ENCODE peak calls at places on chromosome 10, in seven cellular contexts. P, G, X, S, T, O and V are unnamed samples. For H3K4me1, the result is how much of the 10 kb centered on the place peaks cover.

GRCh38 chr10:23095966-23096813 is 811 bp downstream of the MSRB2 start:
- DNase-seq in S (peak), T (peak), O (peak), X (peak), P (peak), G (peak), V (peak)

GRCh38 chr10:99285846-99286245 is 43.3 kb upstream of the CNNM1 start:
- DNase-seq in G (no peak), S (no peak), T (no peak), P (no peak), O (no peak), X (peak), V (no peak)

GRCh38 chr10:96756111-96756903 is 36.0 kb upstream of the PIK3AP1 start:
- DNase-seq in T (no peak), X (no peak), S (no peak), G (no peak), P (no peak), O (no peak), V (no peak)

GRCh38 chr10:129742742-129743550 is 221.1 kb downstream of the EBF3 start:
- DNase-seq in G (no peak), P (no peak), T (no peak), O (no peak), S (no peak), X (no peak), V (no peak)

GRCh38 chr10:44723654-44724053 is 187.5 kb upstream of the TMEM72 start:
- DNase-seq in S (no peak), T (peak), X (peak), P (no peak), O (no peak), G (no peak), V (peak)

GRCh38 chr10:75180592-75180991 is 30.0 kb upstream of the VDAC2 start:
- DNase-seq in G (no peak), O (no peak), S (no peak), X (peak), T (no peak), P (no peak), V (no peak)

GRCh38 chr10:131514454-131514853 is 202.9 kb upstream of the TCERG1L start:
- DNase-seq in X (no peak), S (no peak), O (peak), P (no peak), G (no peak), T (no peak), V (no peak)

GRCh38 chr10:35613597-35614226 is 8.6 kb downstream of the GJD4 start:
- DNase-seq in G (no peak), X (peak), O (no peak), S (peak), T (no peak), P (no peak), V (no peak)

GRCh38 chr10:29317423-29318021 is 28.7 kb downstream of the LYZL1 start:
- DNase-seq in P (no peak), S (no peak), O (no peak), X (no peak), T (no peak), G (no peak), V (no peak)

GRCh38 chr10:129962092-129962494 is 2.0 kb downstream of the EBF3 start:
- DNase-seq in O (peak), P (no peak), S (no peak), G (no peak), T (peak), X (no peak), V (peak)

GRCh38 chr10:101779544-101780186 is 3.6 kb downstream of the NPM3 start:
- DNase-seq in P (peak), X (peak), T (peak), G (peak), S (peak), O (peak), V (peak)

GRCh38 chr10:117543245-117543998 is 876 bp downstream of the EMX2 start:
- DNase-seq in T (peak), P (no peak), X (no peak), O (peak), G (no peak), S (peak), V (no peak)

GRCh38 chr10:106387063-106387462 is 777.4 kb downstream of the SORCS1 start:
- DNase-seq in S (no peak), T (no peak), P (no peak), X (peak), G (no peak), O (no peak), V (no peak)

GRCh38 chr10:55374917-55375316 is 573.9 kb upstream of the PCDH15 start:
- DNase-seq in O (no peak), T (no peak), P (no peak), S (no peak), X (no peak), G (no peak), V (no peak)

GRCh38 chr10:80471715-80472233 is 17.7 kb downstream of the TSPAN14 start:
- DNase-seq in S (no peak), O (no peak), T (peak), G (no peak), X (no peak), P (no peak), V (no peak)

GRCh38 chr10:128173383-128173782 is 47.2 kb upstream of the MKI67 start:
- DNase-seq in O (no peak), X (no peak), P (no peak), T (no peak), S (no peak), G (no peak), V (no peak)

GRCh38 chr10:88071814-88072380 is 208.5 kb downstream of the PTEN start:
- DNase-seq in O (no peak), T (no peak), S (no peak), G (no peak), X (no peak), P (peak), V (no peak)

GRCh38 chr10:114022292-114022691 is 21.4 kb upstream of the ADRB1 start:
- DNase-seq in T (no peak), O (no peak), S (no peak), G (no peak), P (no peak), X (no peak), V (peak)

GRCh38 chr10:113132651-113133088 is 182.6 kb downstream of the TCF7L2 start:
- DNase-seq in O (peak), T (no peak), P (no peak), G (no peak), S (peak), X (peak), V (no peak)

GRCh38 chr10:4270116-4270515 is 485.1 kb upstream of the KLF6 start:
- DNase-seq in X (peak), T (no peak), G (no peak), O (no peak), S (no peak), P (no peak), V (no peak)

GRCh38 chr10:123800821-123801220 is 90.8 kb downstream of the CPXM2 start:
- DNase-seq in O (no peak), P (no peak), T (no peak), S (no peak), X (no peak), G (no peak), V (no peak)

GRCh38 chr10:80493482-80494021 is 39.4 kb downstream of the TSPAN14 start:
- DNase-seq in T (peak), X (no peak), G (no peak), O (no peak), P (no peak), S (no peak), V (no peak)

GRCh38 chr10:10313099-10313875 is 704.4 kb upstream of the CELF2 start:
- DNase-seq in S (no peak), P (no peak), T (no peak), O (no peak), X (peak), G (no peak), V (no peak)

GRCh38 chr10:45646384-45647050 is 26.1 kb downstream of the ZFAND4 start:
- DNase-seq in O (no peak), G (no peak), S (no peak), T (no peak), X (no peak), P (no peak), V (no peak)

GRCh38 chr10:84429926-84430520 is 101.6 kb downstream of the CCSER2 start:
- DNase-seq in O (peak), G (peak), T (peak), X (peak), S (peak), P (peak), V (peak)

GRCh38 chr10:107626862-107627261 is 462.4 kb upstream of the SORCS1 start:
- DNase-seq in P (no peak), G (no peak), X (no peak), S (no peak), O (no peak), T (no peak), V (no peak)

GRCh38 chr10:69220510-69220909 is 378 bp downstream of the HKDC1 start:
- DNase-seq in S (no peak), X (no peak), O (no peak), P (no peak), G (no peak), T (no peak), V (no peak)

GRCh38 chr10:23405540-23405939 is 33.3 kb upstream of the OTUD1 start:
- DNase-seq in S (no peak), G (no peak), P (no peak), T (no peak), X (peak), O (no peak), V (no peak)

GRCh38 chr10:76111986-76112825 is 680.8 kb downstream of the LRMDA start:
- DNase-seq in S (peak), X (no peak), G (no peak), O (peak), P (no peak), T (no peak), V (no peak)

GRCh38 chr10:101031128-101031795 is at the start of the genes PDZD7 and SFXN3:
- DNase-seq in G (peak), T (peak), X (peak), O (peak), S (peak), P (peak), V (peak)

GRCh38 chr10:24849537-24850299 is 102.7 kb downstream of the PRTFDC1 start:
- DNase-seq in P (no peak), G (no peak), S (peak), T (no peak), O (no peak), X (no peak), V (no peak)

GRCh38 chr10:76388321-76388720 is 956.9 kb downstream of the LRMDA start:
- DNase-seq in X (peak), S (no peak), P (no peak), T (no peak), G (no peak), O (no peak), V (no peak)

DNA sequence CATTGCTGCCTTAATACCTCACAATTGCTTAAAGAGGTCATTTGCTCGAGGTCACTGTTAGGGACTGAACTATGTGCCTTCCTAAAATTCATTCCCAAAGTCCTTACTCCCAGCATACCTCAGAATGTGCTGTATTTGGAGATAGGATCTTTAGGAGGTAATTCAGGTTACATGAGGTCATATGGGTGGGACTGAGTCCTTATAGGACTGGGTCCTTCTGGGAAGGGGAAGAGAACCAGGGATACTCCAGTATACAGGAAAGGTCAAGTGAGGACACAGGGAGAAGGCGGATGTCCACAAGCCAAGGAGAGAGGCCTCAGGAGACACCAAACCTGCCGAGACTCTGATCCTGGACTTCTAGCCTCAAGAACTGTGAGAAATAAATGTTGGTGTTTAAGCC is 253.3 kb downstream of the PRPF18 start:
- DNase-seq in O (no peak), G (no peak), S (no peak), X (no peak), T (no peak), P (no peak), V (no peak)
- TF ChIP-seq CTCF in O (no peak), G (no peak), S (no peak), X (no peak), T (no peak), P (no peak), V (no peak)

GRCh38 chr10:70571636-70572439 is 30.7 kb downstream of the PRF1 start:
- DNase-seq in S (no peak), O (no peak), P (peak), T (peak), X (no peak), G (no peak), V (no peak)
- H3K4me1 ChIP-seq in S (under half), O (under half), P (under half), T (under half), X (under half), G (under half), V (under half)

GRCh38 chr10:79049931-79050895 is 18.6 kb upstream of the ZMIZ1 start:
- DNase-seq in S (no peak), G (peak), T (peak), X (peak), P (peak), O (peak), V (no peak)

GRCh38 chr10:79048639-79049550 is 19.9 kb upstream of the ZMIZ1 start:
- DNase-seq in S (no peak), O (peak), X (no peak), T (peak), P (peak), G (peak), V (peak)

GRCh38 chr10:79046991-79047874 is 21.5 kb upstream of the ZMIZ1 start:
- DNase-seq in S (no peak), G (peak), O (peak), P (peak), T (peak), X (no peak), V (no peak)

GRCh38 chr10:79046326-79046725 is 22.4 kb upstream of the ZMIZ1 start:
- DNase-seq in P (no peak), X (no peak), O (peak), S (no peak), G (peak), T (peak), V (no peak)

GRCh38 chr10:79047875-79048638 is 20.7 kb upstream of the ZMIZ1 start:
- DNase-seq in G (peak), T (peak), S (no peak), P (peak), O (peak), X (no peak), V (no peak)
- TF ChIP-seq CTCF in G (no peak), T (no peak), S (no peak), P (no peak), O (no peak), X (no peak), V (no peak)

DNA sequence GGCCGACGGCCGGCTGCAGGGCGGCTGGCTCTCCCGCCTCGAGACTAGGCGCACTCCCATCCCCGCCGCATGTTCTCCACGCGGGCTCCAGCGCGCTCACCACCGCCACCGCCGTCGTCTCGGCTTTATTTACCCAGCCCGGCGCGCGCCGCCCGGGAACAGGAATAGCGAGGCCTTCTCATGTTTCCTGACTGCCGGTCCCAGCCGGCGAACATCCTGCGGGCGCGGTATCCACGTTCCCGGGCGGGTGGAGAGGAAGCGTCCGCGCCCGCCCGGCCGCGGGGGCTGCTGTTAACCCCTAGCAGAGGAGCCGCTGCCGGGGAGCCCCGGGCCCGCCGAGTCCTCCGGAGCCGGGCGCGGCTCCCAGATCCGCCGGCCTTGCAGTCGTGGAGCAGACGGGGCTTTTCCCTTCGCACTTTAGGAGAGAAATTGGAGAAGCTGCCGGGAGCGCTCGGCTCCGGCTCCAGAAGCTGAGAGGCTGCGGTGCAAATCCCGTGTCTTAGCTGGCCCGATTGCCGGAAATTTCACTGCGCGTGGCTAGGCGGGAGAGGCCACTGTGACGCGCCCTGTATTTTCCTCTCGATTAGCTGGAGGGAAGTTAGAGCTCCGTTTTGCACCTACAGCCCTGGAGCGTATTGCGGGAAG is at the start of gene MKX:
- DNase-seq in P (peak), G (peak), X (peak), O (peak), T (peak), S (peak), V (peak)
- H3K4me1 ChIP-seq in P (half or more), G (under half), X (under half), O (under half), T (under half), S (under half), V (under half)

DNA sequence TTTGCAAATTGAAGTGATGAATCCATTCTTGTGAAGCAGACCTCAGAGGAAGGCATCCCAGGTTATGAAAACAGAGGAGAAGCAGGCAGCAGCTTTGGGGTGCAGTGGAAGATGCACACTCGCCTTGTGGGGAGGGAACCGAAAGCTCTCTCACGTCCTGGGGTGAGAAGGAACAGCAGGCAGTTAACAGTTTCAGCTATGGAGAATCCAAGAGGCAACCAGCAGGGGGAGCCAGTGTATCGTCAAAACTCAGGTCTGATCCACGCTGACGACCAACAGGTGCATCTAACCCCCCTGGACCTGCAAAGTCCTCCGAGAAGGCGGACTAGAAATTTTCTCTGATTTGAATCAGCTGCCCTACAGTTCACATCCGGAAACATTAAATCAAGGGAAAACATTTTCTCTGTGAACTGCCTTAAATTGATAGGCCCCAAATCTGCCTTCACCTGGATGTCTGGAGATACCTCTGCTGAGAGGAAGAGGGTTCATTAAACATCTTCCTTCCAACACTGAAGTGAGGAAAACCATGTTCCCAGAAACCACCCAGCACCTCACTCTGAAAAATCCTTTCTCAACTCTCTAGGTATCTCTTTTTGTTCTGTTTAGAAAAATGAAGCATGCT is 139.0 kb upstream of the PFKP start:
- DNase-seq in G (peak), O (peak), T (peak), P (peak), S (peak), X (peak), V (peak)
- TF ChIP-seq CTCF in G (no peak), O (peak), T (peak), P (peak), S (peak), X (peak), V (peak)

GRCh38 chr10:118730699-118731456 is 23.9 kb downstream of the CACUL1 start:
- DNase-seq in T (no peak), O (no peak), X (no peak), P (no peak), S (no peak), G (no peak), V (no peak)
- H3K4me1 ChIP-seq in T (under half), O (under half), X (under half), P (half or more), S (under half), G (under half), V (half or more)

DNA sequence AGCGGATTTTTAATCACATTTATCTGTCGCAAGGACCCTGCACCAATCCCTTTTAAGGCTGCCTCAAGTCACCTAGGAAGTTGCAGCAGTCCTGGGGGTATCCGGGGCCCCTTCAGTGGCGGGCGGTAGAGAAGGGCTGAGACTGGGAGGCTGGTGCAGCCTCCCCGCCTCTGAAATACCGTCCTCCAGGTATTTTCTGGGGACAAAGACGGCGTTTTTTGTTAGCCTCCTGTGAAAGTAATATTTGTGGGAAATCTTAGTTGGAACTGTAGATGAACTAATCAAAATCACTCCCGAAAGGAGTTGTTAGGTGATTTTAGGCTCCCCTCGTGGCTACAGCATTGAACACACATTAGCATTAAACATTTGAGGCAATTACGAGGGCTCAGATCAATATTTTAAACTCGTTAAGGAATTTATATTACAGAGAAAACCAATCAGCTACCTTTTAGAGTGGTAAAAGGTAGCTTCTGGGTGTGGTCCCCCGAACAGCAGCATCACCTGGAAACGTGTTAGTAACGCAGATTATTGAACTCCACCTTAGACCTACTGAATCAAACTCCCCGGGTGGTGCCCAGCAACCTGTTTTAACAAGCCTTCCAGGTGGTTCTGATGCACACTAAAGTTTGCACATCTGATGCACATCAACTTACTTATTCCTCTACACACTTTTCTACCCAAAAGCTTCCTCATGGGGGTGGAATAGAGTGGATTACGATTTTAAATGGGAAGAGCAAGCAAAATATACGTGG is 548 bp upstream of the ANXA7 start:
- DNase-seq in G (no peak), X (no peak), T (no peak), P (no peak), S (peak), O (no peak), V (no peak)
- TF ChIP-seq CTCF in G (no peak), X (no peak), T (no peak), P (no peak), S (no peak), O (no peak), V (no peak)

GRCh38 chr10:60911216-60911615 is 32.8 kb downstream of the RHOBTB1 start:
- DNase-seq in X (no peak), T (no peak), G (no peak), S (no peak), P (no peak), O (no peak), V (no peak)
- H3K4me1 ChIP-seq in X (under half), T (under half), G (under half), S (under half), P (under half), O (under half), V (half or more)